ENCODE peak calls at places on chromosomes 1 and 21, in four cellular contexts. Z, E, H and N are unnamed samples.

GRCh38 chr1:227759345-227760300 is 24.4 kb downstream of the SNAP47 start:
- DNase-seq in Z (no peak), E (peak), H (no peak), N (no peak)

GRCh38 chr1:54124472-54124871 is 28.3 kb downstream of the CDCP2 start:
- DNase-seq in Z (no peak), E (no peak), H (no peak), N (no peak)

GRCh38 chr1:94332952-94333351 is 85.2 kb upstream of the ABCD3 start:
- DNase-seq in Z (no peak), E (no peak), H (peak), N (peak)

GRCh38 chr21:23402929-23403520 is 2204.3 kb downstream of the MRPL39 start:
- DNase-seq in Z (no peak), E (no peak), H (no peak), N (no peak)

GRCh38 chr1:7589080-7589735 is 181.9 kb upstream of the VAMP3 start:
- DNase-seq in Z (no peak), E (peak), H (no peak), N (no peak)

GRCh38 chr1:229040630-229041358 is 230.1 kb upstream of the RAB4A start:
- DNase-seq in Z (no peak), E (no peak), H (no peak), N (no peak)

GRCh38 chr1:158426137-158426536 is at the start of gene OR10K2:
- DNase-seq in Z (no peak), E (no peak), H (no peak), N (no peak)

GRCh38 chr1:113517983-113518382 is 127.7 kb downstream of the MAGI3 start:
- DNase-seq in Z (no peak), E (no peak), H (no peak), N (no peak)